ENCODE peak calls at places on chromosomes 1 and 21, in seven cellular contexts. W, A, Z, Y, J, L and N are unnamed samples.
A peak's percentile ranks its signal among the peaks of the same experiment; 100 is the strongest.

GRCh38 chr1:14071581-14071980 is 371.6 kb downstream of the PRDM2 start:
- DNase-seq in W (no peak), A (no peak), Z (no peak), Y (no peak), J (no peak), L (no peak), N (no peak)

GRCh38 chr1:163730366-163730765 is 408.6 kb downstream of the NUF2 start:
- DNase-seq in W (no peak), A (no peak), Z (no peak), Y (no peak), J (no peak), L (no peak), N (no peak)

GRCh38 chr1:181258971-181259745 is 170.7 kb downstream of the IER5 start:
- DNase-seq in W (no peak), A (no peak), Z (no peak), Y (no peak), J (no peak), L (no peak), N (no peak)

GRCh38 chr1:91221017-91221416 is 183.6 kb downstream of the HFM1 start:
- DNase-seq in W (no peak), A (no peak), Z (no peak), Y (no peak), J (no peak), L (no peak), N (no peak)

GRCh38 chr1:5651027-5651410 is 341.2 kb downstream of the NPHP4 start:
- DNase-seq in W (no peak), A (no peak), Z (no peak), Y (no peak), J (no peak), L (no peak), N (no peak)

GRCh38 chr1:234881893-234882771 is 246.5 kb downstream of the TOMM20 start:
- DNase-seq in W (no peak), A (no peak), Z (no peak), Y (no peak), J (no peak), L (no peak), N (no peak)

GRCh38 chr1:168939131-168939946 is 167.2 kb upstream of the ATP1B1 start:
- DNase-seq in W (no peak), A (peak; percentile 8), Z (no peak), Y (no peak), J (no peak), L (no peak), N (no peak)

GRCh38 chr1:202293620-202294019 is 48.1 kb downstream of the UBE2T start:
- DNase-seq in W (no peak), A (no peak), Z (no peak), Y (no peak), J (no peak), L (no peak), N (no peak)

GRCh38 chr1:37677808-37678207 is 14.5 kb upstream of the CDCA8 start:
- DNase-seq in W (no peak), A (no peak), Z (no peak), Y (no peak), J (no peak), L (no peak), N (no peak)

GRCh38 chr21:45524756-45525152 is 17.5 kb downstream of the SLC19A1 start:
- DNase-seq in W (no peak), A (no peak), Z (no peak), Y (no peak), J (no peak), L (no peak), N (no peak)

GRCh38 chr1:226635456-226635941 is 86.9 kb downstream of the STUM start:
- DNase-seq in W (peak; percentile 85), A (no peak), Z (no peak), Y (no peak), J (no peak), L (no peak), N (no peak)

GRCh38 chr1:16187748-16188401 is 24.6 kb downstream of the ARHGEF19 start:
- DNase-seq in W (peak; percentile 76), A (peak; percentile 77), Z (peak; percentile 27), Y (peak; percentile 42), J (peak; percentile 37), L (peak; percentile 84), N (peak; percentile 40)

GRCh38 chr1:25610822-25611630 is 5.6 kb upstream of the MAN1C1 start:
- DNase-seq in W (peak; percentile 37), A (no peak), Z (no peak), Y (no peak), J (no peak), L (peak; percentile 46), N (no peak)

GRCh38 chr1:216983823-216984222 is 260.6 kb upstream of the ESRRG start:
- DNase-seq in W (peak; percentile 84), A (no peak), Z (no peak), Y (no peak), J (no peak), L (no peak), N (no peak)

GRCh38 chr1:214514032-214514818 is 37.2 kb downstream of the PTPN14 start:
- DNase-seq in W (peak; percentile 18), A (no peak), Z (no peak), Y (no peak), J (no peak), L (peak; percentile 45), N (no peak)

GRCh38 chr1:115648717-115649691 is 7.2 kb downstream of the VANGL1 start:
- DNase-seq in W (peak; percentile 77), A (no peak), Z (no peak), Y (no peak), J (no peak), L (no peak), N (no peak)

GRCh38 chr1:63555480-63555879 is 32.2 kb downstream of the EFCAB7 start:
- DNase-seq in W (no peak), A (no peak), Z (no peak), Y (no peak), J (no peak), L (no peak), N (no peak)

GRCh38 chr21:46323227-46323709 is 402 bp downstream of the C21orf58 start:
- DNase-seq in W (peak; percentile 43), A (no peak), Z (no peak), Y (no peak), J (no peak), L (no peak), N (no peak)

GRCh38 chr1:86356247-86356646 is 39.9 kb downstream of the ODF2L start:
- DNase-seq in W (no peak), A (no peak), Z (no peak), Y (no peak), J (no peak), L (no peak), N (no peak)

GRCh38 chr1:50968884-50969610 is 998 bp upstream of the CDKN2C start:
- DNase-seq in W (no peak), A (peak; percentile 46), Z (peak; percentile 76), Y (no peak), J (no peak), L (peak; percentile 49), N (peak; percentile 55)

GRCh38 chr1:5763971-5764370 is 228.3 kb downstream of the NPHP4 start:
- DNase-seq in W (no peak), A (no peak), Z (no peak), Y (no peak), J (no peak), L (no peak), N (no peak)

GRCh38 chr1:181366910-181367309 is 116.4 kb upstream of the CACNA1E start:
- DNase-seq in W (no peak), A (no peak), Z (no peak), Y (no peak), J (no peak), L (no peak), N (no peak)

GRCh38 chr1:65265296-65266271 is 43.8 kb upstream of the DNAJC6 start:
- DNase-seq in W (peak; percentile 34), A (peak; percentile 41), Z (peak; percentile 36), Y (no peak), J (no peak), L (peak; percentile 28), N (peak; percentile 45)

GRCh38 chr1:211605613-211606326 is 26.8 kb upstream of the SLC30A1 start:
- DNase-seq in W (no peak), A (no peak), Z (no peak), Y (no peak), J (no peak), L (no peak), N (no peak)

GRCh38 chr1:3345792-3346191 is 108.7 kb upstream of the ARHGEF16 start:
- DNase-seq in W (no peak), A (no peak), Z (no peak), Y (no peak), J (no peak), L (no peak), N (no peak)

GRCh38 chr1:209650454-209650853 is 1.8 kb downstream of the LAMB3 start:
- DNase-seq in W (no peak), A (no peak), Z (no peak), Y (no peak), J (no peak), L (no peak), N (no peak)

GRCh38 chr1:160795951-160796383 is at the start of gene LY9:
- DNase-seq in W (peak; percentile 62), A (no peak), Z (no peak), Y (no peak), J (no peak), L (no peak), N (no peak)

GRCh38 chr1:204564835-204565234 is 48.6 kb downstream of the MDM4 start:
- DNase-seq in W (no peak), A (no peak), Z (no peak), Y (no peak), J (no peak), L (no peak), N (no peak)

GRCh38 chr1:29593601-29594382 is 357.5 kb downstream of the PTPRU start:
- DNase-seq in W (no peak), A (no peak), Z (no peak), Y (no peak), J (no peak), L (no peak), N (no peak)

GRCh38 chr1:59029768-59030167 is 245.9 kb upstream of the JUN start:
- DNase-seq in W (no peak), A (peak; percentile 36), Z (no peak), Y (no peak), J (no peak), L (no peak), N (no peak)

GRCh38 chr1:201245082-201245481 is 38.2 kb upstream of the PKP1 start:
- DNase-seq in W (no peak), A (no peak), Z (no peak), Y (no peak), J (no peak), L (no peak), N (no peak)